ENCODE peak calls at places on chromosomes 3 and 15, in eight cellular contexts. Q is tibial nerve; W is left lung; X is heart right ventricle; P is neuronal stem cell; J is CD8-positive, alpha-beta T cell; G is upper lobe of right lung; I is astrocyte. V is an unnamed sample.

GRCh38 chr3:59764131-59764530 is 714.3 kb upstream of the CFAP20DC start:
- DNase-seq in I (no peak), J (no peak), X (no peak), Q (no peak), P (no peak), G (no peak), W (no peak), V (no peak)

GRCh38 chr3:100561459-100562158 is 47.8 kb upstream of the ADGRG7 start:
- DNase-seq in X (no peak), W (no peak), J (no peak), Q (no peak), I (peak; percentile 76), G (no peak), P (no peak), V (no peak)

GRCh38 chr15:65655026-65655425 is 33.3 kb downstream of the SLC24A1 start:
- DNase-seq in I (peak; percentile 65), Q (no peak), J (no peak), G (no peak), W (no peak), P (no peak), X (no peak), V (no peak)

GRCh38 chr3:42081814-42082473 is 9.2 kb upstream of the TRAK1 start:
- DNase-seq in G (no peak), X (no peak), J (no peak), W (no peak), I (no peak), P (no peak), Q (no peak), V (no peak)

GRCh38 chr15:39959411-39959810 is 25.5 kb downstream of the EIF2AK4 start:
- DNase-seq in Q (no peak), P (no peak), G (no peak), X (no peak), J (no peak), I (peak; percentile 4), W (no peak), V (no peak)

GRCh38 chr3:14633819-14634424 is 17.6 kb upstream of the CCDC174 start:
- DNase-seq in I (peak; percentile 27), Q (peak; percentile 23), J (peak; percentile 63), W (peak; percentile 50), G (peak; percentile 80), P (peak; percentile 23), X (peak; percentile 50), V (peak; percentile 61)

GRCh38 chr15:75238150-75238549 is 20.0 kb upstream of the GOLGA6C start:
- DNase-seq in J (no peak), X (no peak), I (no peak), P (no peak), Q (no peak), W (no peak), G (peak; percentile 44), V (no peak)

GRCh38 chr15:70870066-70870465 is 16.1 kb upstream of the LARP6 start:
- DNase-seq in G (no peak), Q (no peak), X (no peak), W (no peak), J (no peak), I (peak; percentile 88), P (no peak), V (peak; percentile 37)

GRCh38 chr3:119580148-119580760 is 962 bp downstream of the ADPRH start:
- DNase-seq in W (peak; percentile 67), G (peak; percentile 71), J (no peak), Q (peak; percentile 32), I (no peak), P (no peak), X (no peak), V (no peak)

GRCh38 chr3:155572085-155572484 is 172.8 kb downstream of the PLCH1 start:
- DNase-seq in I (peak; percentile 14), W (no peak), P (no peak), G (no peak), J (no peak), X (no peak), Q (peak; percentile 6), V (peak; percentile 27)

DNA sequence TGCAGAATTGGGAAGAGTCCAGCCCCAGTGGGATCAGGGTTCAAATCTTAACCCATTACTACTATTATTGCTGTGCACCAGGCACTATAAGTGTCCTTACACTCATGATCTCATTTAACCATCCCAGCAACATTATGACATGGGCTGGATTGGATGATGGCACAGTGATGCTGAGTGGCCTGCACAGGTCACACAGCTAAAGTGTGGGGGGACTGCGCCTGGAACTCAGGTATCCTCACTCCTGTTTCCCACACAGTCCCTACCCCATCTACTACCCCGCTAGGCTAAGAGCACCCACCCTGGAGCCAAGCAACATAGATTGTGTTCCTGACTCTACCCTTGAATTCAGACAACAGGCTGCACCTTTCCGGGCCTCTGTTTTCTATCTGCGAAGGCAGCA is 16.0 kb downstream of the WNT5A start:
- DNase-seq in X (no peak), Q (no peak), I (no peak), P (no peak), G (no peak), J (no peak), W (no peak), V (no peak)
- H3K27ac ChIP-seq in X (peak overlapping the region; percentile 47), Q (no peak overlapping the region), I (peak overlapping the region; percentile 9), P (no peak overlapping the region), G (no peak overlapping the region), J (no peak overlapping the region), W (no peak overlapping the region), V (no peak overlapping the region)

DNA sequence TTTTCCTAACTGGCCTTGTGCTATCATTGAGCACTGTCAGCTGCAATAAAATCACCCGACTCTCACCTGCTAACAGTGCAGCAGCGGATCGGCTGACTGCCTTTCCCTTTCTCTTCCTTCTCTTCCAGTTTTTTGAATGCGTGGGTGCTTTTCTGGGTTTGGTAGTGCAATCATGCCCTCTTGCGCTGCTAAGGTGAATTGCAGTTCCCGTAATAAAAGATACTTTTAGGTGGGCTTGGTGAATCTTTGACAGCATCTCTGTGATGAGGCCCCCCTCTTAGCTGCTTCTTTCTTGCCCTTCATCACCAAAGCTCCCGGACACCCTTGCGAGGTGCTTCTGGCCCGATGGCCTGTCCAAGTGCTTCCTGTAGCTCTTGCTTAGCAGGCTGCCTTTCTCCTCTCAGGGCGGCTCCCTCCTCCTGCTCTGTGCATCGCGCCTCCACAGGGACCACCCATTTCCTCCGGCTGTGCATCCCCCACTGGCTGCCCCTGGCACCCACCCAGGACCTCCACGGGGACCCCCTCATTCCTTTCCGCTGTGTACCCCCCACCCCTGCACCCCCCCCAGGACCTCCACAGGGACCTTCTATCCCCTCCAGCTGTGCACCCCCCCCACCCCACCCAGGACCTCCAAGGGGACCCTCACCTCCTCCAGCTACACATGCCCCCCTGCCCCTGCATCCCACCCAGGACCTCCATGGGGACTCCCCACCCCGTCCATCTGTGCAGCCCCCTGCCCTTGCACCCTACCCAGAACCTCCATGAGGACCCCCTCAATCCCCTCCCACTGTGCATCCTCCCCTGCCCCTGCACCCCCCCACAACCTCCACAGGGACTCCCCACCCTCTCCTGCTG is 50.8 kb upstream of the RPL32 start:
- DNase-seq in P (peak; percentile 69), I (peak; percentile 32), W (no peak), X (no peak), Q (peak; percentile 62), J (peak; percentile 47), G (no peak), V (peak; percentile 42)
- H3K4me3 ChIP-seq in P (no peak overlapping the region), I (no peak overlapping the region), W (no peak overlapping the region), X (no peak overlapping the region), Q (peak overlapping the region; percentile 41), J (no peak overlapping the region), G (no peak overlapping the region), V (no peak overlapping the region)

GRCh38 chr3:137768021-137768360 is 3.9 kb downstream of the SOX14 start:
- DNase-seq in Q (no peak), W (no peak), I (no peak), J (no peak), G (no peak), P (no peak), X (no peak), V (no peak)

GRCh38 chr3:137765310-137766033 is 1.4 kb downstream of the SOX14 start:
- DNase-seq in J (no peak), X (no peak), W (no peak), Q (no peak), G (no peak), I (no peak), P (no peak), V (no peak)

GRCh38 chr3:137766069-137766960 is 2.2 kb downstream of the SOX14 start:
- DNase-seq in I (no peak), Q (no peak), X (no peak), G (no peak), W (no peak), J (no peak), P (no peak), V (no peak)

GRCh38 chr3:137768361-137769320 is 4.5 kb downstream of the SOX14 start:
- DNase-seq in J (no peak), Q (no peak), X (no peak), G (no peak), I (no peak), W (no peak), P (no peak), V (no peak)

DNA sequence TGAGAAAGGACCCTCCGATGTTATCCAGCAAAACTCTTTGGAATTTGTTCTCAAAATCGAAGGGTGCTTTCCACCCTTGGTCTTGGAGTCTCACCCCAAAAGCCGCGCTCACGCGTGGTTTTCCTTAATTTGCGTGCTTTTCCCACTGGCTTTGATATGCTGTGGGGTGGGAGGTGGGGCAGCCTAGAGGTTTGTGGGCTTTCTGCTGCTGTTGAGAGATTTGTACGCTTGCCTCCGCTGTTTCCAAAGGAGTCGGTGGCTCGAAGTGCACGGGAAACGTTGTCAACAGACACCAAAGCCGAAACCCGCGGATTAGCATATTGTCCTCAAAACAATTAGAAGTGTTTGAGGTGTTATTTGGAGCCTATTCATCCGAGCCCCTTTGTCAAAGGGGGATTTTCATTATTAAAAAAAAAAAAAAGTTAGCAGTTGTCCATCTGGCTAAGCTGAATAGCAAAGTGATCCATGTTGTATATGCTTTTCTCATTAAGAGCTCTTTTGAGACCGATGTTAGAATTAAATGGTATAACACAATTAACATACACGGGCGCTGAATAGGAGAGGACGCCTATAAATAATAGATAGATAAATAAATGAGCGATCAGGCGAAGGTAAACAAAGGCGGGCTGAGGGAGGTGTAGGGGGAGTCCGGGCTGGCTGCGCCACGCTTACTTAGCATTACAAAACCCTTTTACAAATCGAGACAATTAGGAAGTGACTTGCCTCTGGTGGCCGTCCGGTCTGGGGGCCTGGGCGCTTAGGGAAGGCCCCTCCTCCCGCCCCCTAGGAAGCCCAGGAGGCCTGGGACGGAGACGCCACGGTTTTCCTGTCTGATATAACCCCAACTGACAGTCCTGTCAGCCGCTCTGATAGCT is 3.3 kb downstream of the SOX14 start:
- DNase-seq in J (no peak), P (no peak), I (no peak), W (no peak), G (no peak), X (no peak), Q (no peak), V (no peak)
- H3K4me1 ChIP-seq in J (peaks cover 4% of the 10 kb centered on the region), P (peaks cover 5% of the 10 kb centered on the region), I (no peaks in the 10 kb centered on the region), W (peaks cover 20% of the 10 kb centered on the region), G (peaks cover 24% of the 10 kb centered on the region), X (peaks cover 74% of the 10 kb centered on the region), Q (peaks cover 22% of the 10 kb centered on the region), V (no peaks in the 10 kb centered on the region)

DNA sequence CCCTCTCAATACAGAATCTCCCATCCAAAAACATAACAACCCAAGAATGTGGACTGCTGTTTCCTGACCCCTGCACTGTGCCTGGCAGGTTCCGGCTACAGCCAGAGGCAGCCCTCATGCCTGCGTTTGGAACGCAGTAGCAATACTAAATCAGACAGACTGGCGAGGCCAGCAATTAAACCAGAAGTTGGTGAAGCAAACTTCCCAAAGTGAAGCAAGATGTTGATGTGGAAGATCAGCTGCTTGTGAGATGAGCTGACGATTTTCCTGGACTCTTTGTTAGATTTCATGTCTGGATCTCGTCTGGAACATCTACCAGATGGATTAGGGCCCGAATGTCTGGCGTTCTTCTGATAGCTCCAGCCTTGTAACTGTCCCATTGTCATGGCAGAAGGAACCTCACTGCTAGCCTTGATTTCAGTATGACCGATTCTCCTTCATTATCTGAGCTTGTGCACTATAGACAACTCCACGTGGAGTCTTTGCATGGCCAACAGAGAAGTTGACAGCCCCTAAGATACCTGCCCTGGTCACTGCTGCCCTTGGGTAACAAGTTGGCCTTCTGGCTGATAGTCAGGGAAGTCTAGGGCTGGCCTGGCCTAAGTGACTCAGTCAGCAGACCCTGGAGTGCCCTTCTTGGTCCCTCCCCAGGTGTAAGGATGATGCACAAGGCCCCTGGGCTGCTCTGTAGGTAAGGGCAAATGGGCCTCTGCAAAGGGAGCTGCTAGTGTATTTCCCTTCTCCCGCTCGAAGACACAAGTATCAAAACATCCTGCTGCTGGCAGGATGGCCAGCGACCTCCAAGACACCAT is 126.5 kb downstream of the ADAMTS17 start:
- DNase-seq in I (no peak), Q (peak; percentile 19), J (no peak), W (no peak), X (no peak), P (no peak), G (peak; percentile 30), V (no peak)
- H3K27ac ChIP-seq in I (no peak overlapping the region), Q (no peak overlapping the region), J (no peak overlapping the region), W (no peak overlapping the region), X (no peak overlapping the region), P (no peak overlapping the region), G (peak overlapping the region; percentile 55), V (no peak overlapping the region)

V was measured in SJCRH30.